ENCODE peak calls at places on chromosome 5, in seven cellular contexts. A, B, H, S, C, N and R are unnamed samples.

GRCh38 chr5:110439280-110439679 is 287.2 kb downstream of the TMEM232 start:
- DNase-seq in A (no peak), B (no peak), N (no peak), C (no peak), H (no peak), S (no peak), R (no peak)

GRCh38 chr5:83721878-83722779 is 1.5 kb upstream of the HAPLN1 start:
- DNase-seq in C (no peak), H (peak; percentile 67), S (peak; percentile 66), A (peak; percentile 20), B (peak; percentile 71), N (no peak), R (no peak)

GRCh38 chr5:147995846-147996245 is 67.9 kb upstream of the SPINK5 start:
- DNase-seq in H (no peak), C (no peak), S (no peak), N (no peak), B (no peak), A (no peak), R (no peak)

GRCh38 chr5:44663991-44664710 is 144.6 kb upstream of the MRPS30 start:
- DNase-seq in B (no peak), S (no peak), H (no peak), A (no peak), C (no peak), N (no peak), R (no peak)

GRCh38 chr5:74342948-74343682 is 297.4 kb downstream of the ENC1 start:
- DNase-seq in N (no peak), S (no peak), C (no peak), B (no peak), A (no peak), H (peak; percentile 55), R (no peak)

GRCh38 chr5:172097356-172097755 is 90.7 kb downstream of the STK10 start:
- DNase-seq in N (no peak), B (no peak), A (no peak), C (no peak), H (no peak), S (no peak), R (no peak)

GRCh38 chr5:97534166-97534565 is 351.1 kb upstream of the RIOK2 start:
- DNase-seq in A (peak; percentile 42), S (peak; percentile 51), H (peak; percentile 18), C (no peak), N (no peak), B (peak; percentile 75), R (peak; percentile 71)

GRCh38 chr5:61275841-61276240 is 56.2 kb upstream of the ZSWIM6 start:
- DNase-seq in B (peak; percentile 58), A (no peak), N (no peak), S (no peak), H (no peak), C (no peak), R (peak; percentile 87)

GRCh38 chr5:107672212-107673105 is 1.7 kb upstream of the EFNA5 start:
- DNase-seq in A (peak; percentile 15), S (peak; percentile 88), N (peak; percentile 27), H (peak; percentile 93), C (no peak), B (peak; percentile 97), R (peak; percentile 7)

GRCh38 chr5:32711693-32712462 is 757 bp downstream of the NPR3 start:
- DNase-seq in B (peak; percentile 19), C (no peak), H (peak; percentile 35), A (no peak), N (no peak), S (no peak), R (no peak)

GRCh38 chr5:83376461-83376860 is 95.1 kb upstream of the VCAN start:
- DNase-seq in C (no peak), S (no peak), H (no peak), B (no peak), A (no peak), N (no peak), R (no peak)

GRCh38 chr5:133533541-133533940 is 78.8 kb downstream of the FSTL4 start:
- DNase-seq in C (no peak), S (no peak), B (no peak), H (no peak), A (no peak), N (no peak), R (no peak)

GRCh38 chr5:1211701-1212100 is 10.3 kb downstream of the SLC6A19 start:
- DNase-seq in S (no peak), B (no peak), H (no peak), N (no peak), A (no peak), C (no peak), R (no peak)

GRCh38 chr5:115601709-115602584 is at the start of gene TICAM2:
- DNase-seq in S (no peak), B (peak; percentile 57), A (no peak), H (peak; percentile 52), C (peak; percentile 77), N (peak; percentile 48), R (peak; percentile 80)

GRCh38 chr5:10303699-10304170 is 4.0 kb downstream of the CMBL start:
- DNase-seq in C (no peak), S (no peak), A (peak; percentile 13), B (no peak), H (no peak), N (no peak), R (no peak)

GRCh38 chr5:79111960-79112702 is 522 bp downstream of the BHMT start:
- DNase-seq in A (no peak), S (no peak), N (no peak), B (no peak), C (no peak), H (no peak), R (no peak)

GRCh38 chr5:148730272-148730954 is 76.1 kb upstream of the HTR4 start:
- DNase-seq in N (no peak), B (no peak), H (no peak), S (no peak), A (no peak), C (no peak), R (no peak)

GRCh38 chr5:77955577-77955976 is 179.4 kb upstream of the TBCA start:
- DNase-seq in C (no peak), S (no peak), A (no peak), H (no peak), N (no peak), B (no peak), R (no peak)

GRCh38 chr5:23223846-23224245 is 283.6 kb upstream of the PRDM9 start:
- DNase-seq in A (no peak), B (no peak), H (no peak), N (no peak), S (no peak), C (no peak), R (no peak)

GRCh38 chr5:158714049-158714448 is 385.7 kb downstream of the EBF1 start:
- DNase-seq in A (no peak), B (no peak), S (no peak), N (no peak), C (no peak), H (no peak), R (no peak)

GRCh38 chr5:158705901-158706300 is 393.8 kb downstream of the EBF1 start:
- DNase-seq in S (no peak), C (no peak), N (no peak), H (no peak), A (no peak), B (no peak), R (no peak)

GRCh38 chr5:158711927-158712529 is 387.7 kb downstream of the EBF1 start:
- DNase-seq in C (no peak), A (no peak), N (no peak), B (no peak), S (no peak), H (no peak), R (no peak)

GRCh38 chr5:158707534-158707933 is 392.2 kb downstream of the EBF1 start:
- DNase-seq in S (no peak), N (no peak), A (no peak), B (no peak), H (no peak), C (no peak), R (no peak)

DNA sequence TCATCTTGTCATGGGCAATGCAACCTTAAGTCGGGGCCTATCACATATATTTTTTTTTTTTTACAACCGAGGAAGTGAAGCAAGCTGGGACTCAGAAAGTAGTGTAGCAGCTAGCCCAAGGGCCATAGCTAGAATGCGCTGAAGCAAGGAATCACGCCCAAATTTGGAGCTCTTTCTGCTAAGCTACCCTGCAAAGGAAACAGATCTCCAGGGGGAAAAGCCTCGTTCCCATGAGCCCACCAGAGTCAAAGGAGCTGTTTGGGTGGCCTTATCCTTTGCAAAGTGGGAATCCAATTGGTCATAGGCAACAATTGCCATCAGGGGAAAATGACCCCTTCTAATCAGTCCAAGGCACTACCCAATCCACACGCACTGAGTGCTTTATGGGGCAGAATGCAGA is 390.4 kb downstream of the EBF1 start:
- DNase-seq in H (no peak), N (no peak), B (no peak), A (no peak), S (no peak), C (no peak), R (no peak)
- TF ChIP-seq MAX in H (no peak), N (no peak), B (no peak), A (no peak), S (no peak), C (no peak), R (no peak)

GRCh38 chr5:76289692-76290091 is 113.4 kb upstream of the IQGAP2 start:
- DNase-seq in H (no peak), N (no peak), B (no peak), C (no peak), S (no peak), A (no peak), R (no peak)
- TF ChIP-seq CTCF in H (no peak), N (no peak), B (no peak), C (no peak), S (no peak), A (no peak), R (no peak)

DNA sequence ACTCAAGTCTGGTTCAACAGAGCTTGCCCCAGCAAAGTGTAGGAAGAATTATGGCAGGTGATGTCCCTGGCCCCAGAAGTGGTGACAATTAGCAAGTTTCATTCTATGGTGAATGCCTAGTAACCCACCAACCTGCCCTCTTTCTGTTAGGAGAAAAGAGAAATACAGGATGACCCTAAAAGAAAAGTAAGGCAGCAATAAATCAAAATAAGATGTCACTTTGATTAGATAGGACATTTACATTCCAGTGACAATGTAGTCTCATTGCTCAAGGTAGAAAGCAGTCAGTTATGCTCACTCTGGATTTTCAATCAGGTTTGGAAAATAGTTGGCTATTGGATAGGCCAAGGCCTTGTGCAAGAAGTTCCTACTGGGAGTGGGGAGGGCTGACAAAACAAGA is 5.6 kb upstream of the HSPA9 start:
- DNase-seq in N (no peak), S (no peak), H (no peak), A (no peak), B (no peak), C (no peak), R (no peak)
- TF ChIP-seq POLR2A in N (no peak), S (no peak), H (no peak), A (no peak), B (no peak), C (no peak), R (no peak)

DNA sequence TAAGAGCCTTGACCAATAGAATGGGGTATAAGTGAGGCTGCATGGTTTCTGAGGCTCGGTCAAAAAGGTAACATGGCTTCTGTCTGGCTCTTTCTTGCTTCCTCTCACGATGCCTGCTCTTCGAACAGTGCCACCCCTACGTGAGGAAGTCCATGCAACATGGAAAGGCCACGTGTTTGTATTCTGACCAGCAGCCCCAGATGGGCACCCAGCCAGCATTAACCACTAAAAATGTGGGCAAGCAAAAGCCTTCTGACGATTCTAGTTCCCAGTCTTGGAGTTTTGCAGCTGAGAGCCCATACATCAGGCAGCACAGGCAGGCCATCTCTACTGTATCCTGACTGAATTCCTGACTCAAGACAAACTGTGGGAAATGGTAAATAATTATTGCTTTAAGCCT is 24.2 kb upstream of the NREP start:
- DNase-seq in S (no peak), N (no peak), B (no peak), C (no peak), A (no peak), H (no peak), R (no peak)
- TF ChIP-seq MAX in S (no peak), N (no peak), B (no peak), C (no peak), A (peak; percentile 62), H (no peak), R (no peak)

GRCh38 chr5:135851907-135852805 is 17.7 kb downstream of the SLC25A48 start:
- DNase-seq in H (no peak), N (no peak), A (no peak), B (no peak), C (no peak), S (no peak), R (no peak)
- TF ChIP-seq CTCF in H (no peak), N (no peak), A (no peak), B (no peak), C (no peak), S (no peak), R (no peak)